ENCODE peak calls at places on chromosomes 5 and 9, in four cellular contexts. B is A673, H is PC-3, Z is psoas muscle. M is an unnamed sample.

GRCh38 chr9:137305060-137305787 is 3.2 kb upstream of the NRARP start:
- DNase-seq in B (no peak), H (no peak), Z (peak), M (no peak)

GRCh38 chr5:58113172-58113571 is 346.7 kb downstream of the PLK2 start:
- DNase-seq in B (no peak), H (no peak), Z (no peak), M (no peak)

GRCh38 chr5:163649522-163649921 is 144.1 kb downstream of the MAT2B start:
- DNase-seq in B (no peak), H (no peak), Z (no peak), M (no peak)

GRCh38 chr5:141476132-141476909 is 555 bp downstream of the PCDHGC3 start:
- DNase-seq in B (peak), H (no peak), Z (peak), M (peak)

GRCh38 chr9:125649315-125649714 is 57.7 kb downstream of the MAPKAP1 start:
- DNase-seq in B (peak), H (peak), Z (peak), M (no peak)

GRCh38 chr9:129708799-129709198 is 43.4 kb downstream of the PRRX2 start:
- DNase-seq in B (no peak), H (no peak), Z (no peak), M (no peak)

GRCh38 chr5:123206618-123207320 is 117.7 kb downstream of the PRDM6 start:
- DNase-seq in B (no peak), H (no peak), Z (no peak), M (no peak)

GRCh38 chr5:123124495-123125171 is 35.6 kb downstream of the PRDM6 start:
- DNase-seq in B (no peak), H (no peak), Z (no peak), M (no peak)

GRCh38 chr5:176888016-176888864 is 10.9 kb downstream of the HK3 start:
- DNase-seq in B (no peak), H (no peak), Z (no peak), M (no peak)

GRCh38 chr5:124252094-124252750 is 494.2 kb downstream of the ZNF608 start:
- DNase-seq in B (no peak), H (no peak), Z (no peak), M (no peak)

GRCh38 chr5:155529366-155529765 is 515.8 kb downstream of the KIF4B start:
- DNase-seq in B (no peak), H (no peak), Z (no peak), M (no peak)

GRCh38 chr5:83337453-83338035 is 134.0 kb upstream of the VCAN start:
- DNase-seq in B (peak), H (no peak), Z (no peak), M (no peak)

GRCh38 chr5:88886756-88887741 is 4.1 kb upstream of the MEF2C start:
- DNase-seq in B (no peak), H (no peak), Z (no peak), M (no peak)

GRCh38 chr5:88890070-88890781 is 7.2 kb upstream of the MEF2C start:
- DNase-seq in B (no peak), H (no peak), Z (no peak), M (no peak)

GRCh38 chr5:88889165-88890069 is 6.4 kb upstream of the MEF2C start:
- DNase-seq in B (peak), H (peak), Z (peak), M (peak)

GRCh38 chr5:88888291-88888690 is 5.3 kb upstream of the MEF2C start:
- DNase-seq in B (no peak), H (no peak), Z (no peak), M (no peak)

DNA sequence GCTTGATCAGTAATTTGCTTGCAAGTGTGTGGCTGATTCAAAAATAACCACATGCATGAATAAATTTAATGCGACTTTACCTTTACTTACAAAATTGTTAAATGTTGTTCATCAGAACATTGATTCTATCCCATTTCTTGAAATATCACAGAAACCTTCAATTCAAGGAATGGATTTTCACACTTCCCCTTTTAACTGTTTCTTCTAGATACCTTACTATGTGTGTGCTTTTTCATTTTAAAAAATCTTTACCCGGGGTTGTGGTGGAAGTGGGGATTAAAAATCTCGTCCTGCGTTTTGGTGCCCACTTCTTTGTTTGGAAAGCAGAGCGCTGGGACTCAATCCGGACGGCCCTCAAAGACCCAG is 5.8 kb upstream of the MEF2C start:
- DNase-seq in B (no peak), H (no peak), Z (no peak), M (no peak)
- H3K4me3 ChIP-seq in B (no peak), H (peak), Z (peak), M (peak)

DNA sequence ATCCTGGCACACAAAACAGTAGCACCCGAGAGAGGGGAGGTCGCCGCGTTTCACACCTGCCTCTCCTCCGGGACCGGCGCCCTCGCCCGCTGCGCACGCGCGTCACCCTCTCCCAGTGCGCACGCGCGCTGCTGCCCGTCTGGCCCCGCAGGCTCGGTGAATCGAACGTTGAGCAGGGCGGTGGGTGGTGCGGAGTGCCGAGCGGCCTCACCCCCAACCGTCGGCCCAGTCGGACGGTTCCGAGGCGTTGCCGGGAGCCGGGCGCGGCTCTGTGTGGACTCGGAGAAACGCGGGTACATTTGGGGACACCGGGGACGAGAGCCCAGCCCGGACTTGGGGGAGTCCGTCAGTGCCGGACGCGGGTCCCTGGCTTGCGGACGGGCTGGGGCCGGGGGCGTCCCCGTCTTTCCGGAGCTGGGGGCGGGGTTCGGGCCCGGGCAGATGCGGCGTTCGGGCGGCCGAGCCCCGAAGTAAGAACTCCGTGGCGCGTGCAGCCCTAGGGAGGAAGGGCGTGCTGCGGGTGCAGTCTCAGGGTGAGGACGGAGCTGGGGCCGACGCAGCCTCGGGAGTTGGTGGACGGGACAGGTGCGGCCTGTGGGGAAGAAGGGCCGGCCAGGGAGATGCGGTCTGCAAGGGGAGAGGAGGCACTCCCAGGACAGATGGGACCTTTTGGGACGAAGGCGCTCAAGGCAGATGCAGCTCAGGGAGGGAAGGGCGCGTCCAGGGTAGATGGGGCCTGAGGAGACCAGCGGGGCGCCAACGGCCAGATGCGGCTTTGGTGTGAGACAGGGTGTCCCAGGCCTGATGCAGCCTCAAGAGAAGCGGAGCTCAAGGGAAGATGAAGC is at the start of gene POMT1:
- DNase-seq in B (peak), H (peak), Z (peak), M (peak)
- H3K4me3 ChIP-seq in B (peak), H (peak), Z (peak), M (peak)

GRCh38 chr5:4027335-4027734 is 431.7 kb downstream of the IRX1 start:
- DNase-seq in B (no peak), H (no peak), Z (no peak), M (no peak)
- H3K4me3 ChIP-seq in B (no peak), H (no peak), Z (no peak), M (no peak)

DNA sequence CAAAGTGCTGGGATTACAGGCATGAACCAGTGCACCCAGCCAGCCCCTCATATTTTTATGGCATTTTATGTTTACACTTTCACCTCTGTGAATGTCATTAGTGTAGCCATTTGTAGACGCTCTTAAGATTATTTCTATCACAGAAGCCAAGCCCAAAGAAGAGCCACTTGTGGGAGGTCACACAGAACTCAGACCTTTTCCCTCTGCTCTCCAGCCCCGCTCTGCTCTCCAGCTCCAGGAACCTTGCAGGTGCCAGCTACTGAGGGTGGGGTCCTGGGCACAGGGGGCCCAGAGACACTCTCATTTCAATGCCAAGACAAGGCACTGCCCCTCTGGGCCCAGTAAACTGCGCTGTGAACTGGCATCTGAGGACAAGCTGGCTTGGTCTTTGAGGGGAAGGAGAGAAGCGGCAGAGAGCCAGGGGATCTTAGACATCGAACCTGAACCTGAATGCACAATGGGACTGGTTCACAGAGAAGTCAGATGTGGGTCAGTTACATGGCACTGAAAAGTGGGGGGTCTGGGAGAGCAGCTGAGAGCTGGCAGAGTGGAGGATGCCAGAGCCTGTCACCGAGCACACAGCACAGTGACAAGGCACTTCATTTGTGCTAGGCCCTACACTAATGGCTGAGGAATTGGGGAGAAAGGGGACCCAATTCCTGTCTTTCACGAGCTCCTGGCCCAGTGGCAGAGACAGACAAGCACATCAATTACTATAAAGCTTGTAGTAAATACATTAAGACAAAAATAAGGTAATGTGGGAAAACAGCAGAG is 16.7 kb downstream of the ANXA6 start:
- DNase-seq in B (no peak), H (no peak), Z (no peak), M (no peak)
- H3K4me3 ChIP-seq in B (no peak), H (no peak), Z (peak), M (no peak)

GRCh38 chr5:69140827-69141226 is 26.1 kb upstream of the CCNB1 start:
- DNase-seq in B (no peak), H (no peak), Z (no peak), M (no peak)
- H3K4me3 ChIP-seq in B (no peak), H (no peak), Z (no peak), M (no peak)

DNA sequence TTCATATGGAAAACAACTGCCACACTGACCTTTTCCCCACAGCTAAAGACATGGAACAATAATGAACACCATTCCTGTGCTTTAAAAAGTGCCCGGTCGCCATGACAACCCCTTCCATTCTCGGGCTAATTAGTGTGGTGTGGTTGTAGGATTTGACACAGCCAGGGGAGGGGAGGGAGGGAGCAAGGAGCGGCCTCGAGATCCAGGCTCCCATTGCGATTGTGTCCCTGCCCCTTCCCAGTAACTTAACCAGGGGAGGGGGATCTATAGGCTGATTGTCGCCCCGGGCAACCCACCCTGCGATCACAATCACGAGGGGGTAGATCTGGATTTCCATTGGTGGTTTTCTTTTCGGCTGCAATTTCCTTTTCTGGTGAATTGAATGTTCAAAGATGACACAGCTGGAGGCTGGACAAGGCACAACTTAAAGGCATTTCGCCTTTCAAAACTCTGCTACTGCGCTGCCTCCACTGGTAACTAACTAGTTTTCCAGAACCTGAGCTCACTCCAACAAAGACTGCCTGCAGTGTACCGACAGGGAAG is 96.7 kb upstream of the RETREG1 start:
- DNase-seq in B (peak), H (no peak), Z (no peak), M (no peak)
- H3K4me3 ChIP-seq in B (no peak), H (no peak), Z (peak), M (peak)

GRCh38 chr9:133520121-133520835 is 4.5 kb downstream of the MYMK start:
- DNase-seq in B (no peak), H (no peak), Z (peak), M (no peak)

GRCh38 chr9:133519693-133520092 is 5.1 kb downstream of the MYMK start:
- DNase-seq in B (no peak), H (peak), Z (peak), M (no peak)

GRCh38 chr9:133522073-133522910 is 2.5 kb downstream of the MYMK start:
- DNase-seq in B (no peak), H (no peak), Z (peak), M (no peak)

GRCh38 chr9:133523096-133523495 is 1.7 kb downstream of the MYMK start:
- DNase-seq in B (no peak), H (no peak), Z (peak), M (no peak)

GRCh38 chr9:133521122-133522072 is 3.4 kb downstream of the MYMK start:
- DNase-seq in B (no peak), H (no peak), Z (peak), M (no peak)
- H3K4me3 ChIP-seq in B (no peak), H (no peak), Z (no peak), M (no peak)

GRCh38 chr5:178627259-178627598 is 379 bp upstream of the CLK4 start:
- DNase-seq in B (no peak), H (no peak), Z (no peak), M (no peak)
- H3K4me3 ChIP-seq in B (peak), H (peak), Z (peak), M (peak)

GRCh38 chr9:113564804-113565237 is 101.3 kb downstream of the RGS3 start:
- DNase-seq in B (peak), H (no peak), Z (peak), M (peak)
- H3K4me3 ChIP-seq in B (peak), H (no peak), Z (peak), M (peak)

M was measured in right atrium auricular region.